ENCODE peak calls at places on chromosomes 6 and 20, in six cellular contexts. X is GM12891, N is HepG2, O is GM12878, S is H1, H is K562. Y is an unnamed sample.

GRCh38 chr20:35270021-35270902 is 7.7 kb downstream of the MMP24OS start:
- DNase-seq in X (no peak), N (no peak), O (no peak), S (no peak), H (no peak), Y (no peak)

GRCh38 chr6:66328181-66328580 is 621.2 kb upstream of the EYS start:
- DNase-seq in X (no peak), N (no peak), O (no peak), S (no peak), H (no peak), Y (no peak)

GRCh38 chr20:31608256-31608980 is 3.3 kb downstream of the ID1 start:
- DNase-seq in X (no peak), N (peak), O (no peak), S (no peak), H (peak), Y (no peak)

GRCh38 chr20:58228484-58229197 is at the start of gene ANKRD60:
- DNase-seq in X (no peak), N (no peak), O (no peak), S (no peak), H (peak), Y (no peak)

GRCh38 chr6:154106251-154106650 is 67.2 kb downstream of the OPRM1 start:
- DNase-seq in X (no peak), N (no peak), O (no peak), S (no peak), H (no peak), Y (no peak)

GRCh38 chr6:21947751-21948386 is 349.0 kb downstream of the PRL start:
- DNase-seq in X (no peak), N (no peak), O (no peak), S (no peak), H (no peak), Y (no peak)

GRCh38 chr20:20452254-20452676 is 84.4 kb downstream of the INSM1 start:
- DNase-seq in X (peak), N (no peak), O (peak), S (peak), H (no peak), Y (peak)

GRCh38 chr20:52937701-52938100 is 34.5 kb upstream of the TSHZ2 start:
- DNase-seq in X (no peak), N (peak), O (no peak), S (no peak), H (no peak), Y (no peak)

GRCh38 chr6:96610019-96610418 is 47.1 kb downstream of the FHL5 start:
- DNase-seq in X (no peak), N (no peak), O (no peak), S (no peak), H (no peak), Y (no peak)

GRCh38 chr20:35845561-35845960 is 73.7 kb downstream of the PHF20 start:
- DNase-seq in X (no peak), N (no peak), O (no peak), S (no peak), H (no peak), Y (no peak)

GRCh38 chr20:49276895-49277785 is 717 bp downstream of the ZNFX1 start:
- DNase-seq in X (no peak), N (no peak), O (no peak), S (no peak), H (peak), Y (peak)

GRCh38 chr20:4406627-4407026 is 315.1 kb upstream of the PRND start:
- DNase-seq in X (no peak), N (no peak), O (no peak), S (no peak), H (peak), Y (no peak)

GRCh38 chr6:143595256-143596036 is 82.3 kb upstream of the PHACTR2 start:
- DNase-seq in X (no peak), N (no peak), O (no peak), S (no peak), H (no peak), Y (no peak)

GRCh38 chr6:169171951-169172350 is 81.7 kb downstream of the THBS2 start:
- DNase-seq in X (no peak), N (no peak), O (no peak), S (no peak), H (no peak), Y (no peak)

GRCh38 chr6:9933674-9934073 is 481.2 kb downstream of the TFAP2A start:
- DNase-seq in X (no peak), N (no peak), O (no peak), S (no peak), H (no peak), Y (no peak)

GRCh38 chr20:62143976-62144825 is 632 bp downstream of the SS18L1 start:
- DNase-seq in X (no peak), N (peak), O (no peak), S (no peak), H (peak), Y (peak)

GRCh38 chr6:18533793-18534192 is 146.6 kb downstream of the RNF144B start:
- DNase-seq in X (no peak), N (no peak), O (no peak), S (no peak), H (no peak), Y (no peak)

GRCh38 chr6:14966111-14966901 is 279.6 kb upstream of the JARID2 start:
- DNase-seq in X (no peak), N (no peak), O (no peak), S (peak), H (no peak), Y (no peak)

GRCh38 chr6:147205690-147206600 is 1.7 kb downstream of the STXBP5 start:
- DNase-seq in X (no peak), N (peak), O (no peak), S (no peak), H (peak), Y (no peak)

GRCh38 chr6:4554645-4555044 is 221.6 kb upstream of the CDYL start:
- DNase-seq in X (no peak), N (no peak), O (no peak), S (no peak), H (no peak), Y (no peak)

GRCh38 chr6:4550227-4550597 is 226.0 kb upstream of the CDYL start:
- DNase-seq in X (no peak), N (no peak), O (no peak), S (no peak), H (peak), Y (no peak)

GRCh38 chr6:4553387-4553786 is 222.8 kb upstream of the CDYL start:
- DNase-seq in X (no peak), N (no peak), O (no peak), S (no peak), H (no peak), Y (no peak)

GRCh38 chr6:4545929-4546328 is 230.3 kb upstream of the CDYL start:
- DNase-seq in X (no peak), N (no peak), O (no peak), S (no peak), H (no peak), Y (no peak)

DNA sequence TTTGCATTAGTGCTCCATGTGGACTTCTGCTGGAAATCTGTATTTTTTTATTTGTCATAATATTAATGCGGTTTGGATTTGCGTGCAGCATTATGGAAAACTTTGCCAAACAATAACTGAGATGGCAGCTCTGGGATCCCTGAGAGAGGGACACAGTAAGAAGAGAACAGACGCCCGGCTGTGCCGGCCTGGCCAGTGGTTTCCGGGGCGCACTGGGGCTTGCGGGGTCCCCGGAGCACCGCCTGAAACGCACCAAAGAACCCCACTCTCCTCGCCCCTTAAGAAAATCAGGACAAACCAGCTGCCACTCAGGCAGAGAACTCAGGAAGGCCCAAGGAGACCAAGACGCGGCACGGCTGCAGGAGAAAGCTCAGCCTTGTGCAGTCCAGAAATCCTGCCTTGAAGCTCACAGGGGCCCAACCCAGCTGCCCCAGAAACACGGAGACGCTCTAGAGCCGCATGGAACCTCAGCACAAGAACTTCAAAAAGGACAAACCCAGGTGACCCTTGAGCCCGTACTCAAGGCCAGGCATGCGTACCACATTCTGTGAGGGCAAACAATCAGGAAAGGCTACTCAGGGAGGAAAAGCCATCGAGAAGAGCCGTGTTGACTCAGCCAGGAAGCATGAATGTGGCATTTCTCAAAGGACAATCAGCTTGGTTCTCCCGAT is 226.5 kb upstream of the CDYL start:
- DNase-seq in X (no peak), N (peak), O (no peak), S (no peak), H (no peak), Y (no peak)
- TF ChIP-seq POLR2A in X (no peak), N (no peak), O (no peak), S (no peak), H (no peak), Y (no peak)

DNA sequence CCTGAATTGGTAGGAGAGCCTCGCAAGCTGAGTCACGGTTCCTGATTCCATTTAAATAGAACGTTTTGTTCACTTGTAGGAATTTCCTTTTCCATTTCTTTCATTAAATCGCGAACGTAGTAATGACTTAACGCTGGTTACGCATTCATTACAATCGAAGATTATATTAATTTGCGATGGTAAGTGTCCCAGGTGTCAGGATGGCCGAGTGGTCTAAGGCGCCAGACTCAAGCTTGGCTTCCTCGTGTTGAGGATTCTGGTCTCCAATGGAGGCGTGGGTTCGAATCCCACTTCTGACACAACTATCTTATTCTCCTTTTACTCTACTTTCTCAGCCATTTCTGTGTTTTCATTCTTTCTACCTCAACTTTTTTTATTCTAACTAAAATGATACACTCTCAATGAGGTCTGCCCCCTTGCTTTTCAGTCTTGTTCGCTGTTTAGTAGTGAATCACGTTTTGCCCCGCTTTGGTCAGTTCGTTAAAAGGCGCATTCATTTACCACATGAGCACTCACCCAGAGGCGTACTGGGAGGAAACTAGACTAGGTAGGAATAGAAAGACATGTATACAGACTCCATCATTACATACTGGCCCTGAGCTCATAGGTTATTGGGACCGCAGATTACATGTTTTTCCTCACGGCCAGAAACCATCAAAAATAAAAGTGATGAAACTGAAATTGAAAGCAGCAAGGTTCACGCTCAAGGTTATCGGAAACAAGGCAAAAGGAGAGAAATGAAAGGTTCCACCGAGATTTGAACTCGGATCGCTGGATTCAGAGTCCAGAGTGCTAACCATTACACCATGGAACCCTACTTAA is 17.3 kb upstream of the TRIM27 start:
- DNase-seq in X (no peak), N (peak), O (peak), S (peak), H (peak), Y (no peak)
- TF ChIP-seq TAF1 in X (no peak), N (no peak), O (no peak), S (peak), H (no peak), Y (no peak)

DNA sequence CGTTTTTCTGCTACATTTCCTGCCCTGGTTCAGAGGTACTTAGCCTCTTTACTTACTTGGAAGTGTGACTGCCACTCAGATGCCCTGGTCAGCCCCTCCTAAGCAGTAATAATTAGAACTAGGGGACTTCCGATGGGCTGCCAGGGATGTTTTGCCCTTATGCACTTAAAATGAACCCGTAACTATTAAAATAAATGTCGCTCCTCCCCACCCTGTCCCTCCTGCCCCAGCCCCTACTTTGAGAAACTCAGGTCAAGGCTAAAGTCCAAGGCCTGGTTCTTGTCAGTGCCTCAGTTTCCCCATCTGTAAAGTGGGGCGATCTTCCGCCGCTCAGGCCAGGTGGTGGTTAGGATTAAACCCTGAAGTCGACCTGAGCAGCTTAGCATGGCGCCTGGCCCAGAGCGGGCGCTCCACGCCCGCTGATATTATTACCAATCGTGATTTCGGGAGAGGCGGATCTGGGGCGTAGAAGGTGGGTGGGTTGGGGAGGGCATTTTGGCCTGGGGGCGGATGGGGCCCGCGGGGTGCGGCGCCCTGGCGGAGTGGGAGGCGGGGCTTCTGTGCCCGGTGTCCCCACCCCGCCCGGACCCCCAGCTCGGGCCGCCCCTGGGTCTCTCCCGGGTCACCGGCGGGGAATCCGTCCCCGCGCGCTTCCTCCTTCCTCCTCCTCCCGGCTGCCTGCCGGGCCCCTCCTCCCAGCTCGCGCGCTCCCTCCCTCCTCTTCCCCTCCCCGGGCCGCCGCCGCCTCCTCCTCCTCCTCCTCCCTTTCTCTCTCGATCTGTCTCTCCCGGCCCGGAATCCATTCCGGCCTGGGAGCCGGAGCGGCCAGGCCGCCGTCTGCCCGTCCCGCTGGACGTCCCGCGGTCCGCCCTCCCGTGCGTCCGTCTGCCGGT is at the start of gene SRC:
- DNase-seq in X (peak), N (peak), O (no peak), S (peak), H (peak), Y (peak)
- TF ChIP-seq POLR2A in X (no peak), N (peak), O (peak), S (peak), H (peak), Y (peak)

DNA sequence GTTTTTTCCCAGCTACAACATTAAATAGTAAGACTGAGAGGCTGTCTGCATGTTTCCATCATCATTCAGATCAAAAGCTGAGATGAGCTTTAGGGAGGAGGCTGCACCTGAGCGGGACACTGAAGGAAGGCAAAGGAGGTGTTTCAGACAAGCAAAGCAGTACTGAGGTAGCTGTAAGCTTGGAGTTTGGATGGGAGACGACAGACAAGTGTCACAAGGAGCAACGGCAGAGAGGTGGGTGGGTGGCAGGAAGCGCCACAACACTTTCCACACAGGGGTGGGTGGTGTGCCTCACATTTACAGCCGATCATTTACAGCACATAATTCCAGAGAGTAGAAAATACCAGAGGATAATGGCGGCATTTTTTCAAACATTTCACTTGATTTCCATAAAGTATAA is 205.5 kb upstream of the SHLD1 start:
- DNase-seq in X (no peak), N (no peak), O (no peak), S (no peak), H (no peak), Y (no peak)
- TF ChIP-seq TAF1 in X (no peak), N (no peak), O (no peak), S (no peak), H (no peak), Y (no peak)